ENCODE peak calls at places on chromosome 15, in five cellular contexts. T is choroid plexus epithelial cell; V is T-helper 2 cell; C is naive thymus-derived CD8-positive, alpha-beta T cell; L is G401. X is an unnamed sample.

GRCh38 chr15:77538793-77539487 is 93.8 kb downstream of the LINGO1 start:
- DNase-seq in L (no peak), V (no peak), C (no peak), T (no peak), X (no peak)

GRCh38 chr15:83747050-83747717 is 93.3 kb downstream of the ADAMTSL3 start:
- DNase-seq in L (peak; percentile 22), T (peak; percentile 82), C (no peak), V (no peak), X (no peak)

GRCh38 chr15:26729581-26729980 is 43.3 kb downstream of the GABRB3 start:
- DNase-seq in L (no peak), C (no peak), V (no peak), T (no peak), X (no peak)

GRCh38 chr15:90286678-90287077 is 21.2 kb downstream of the NGRN start:
- DNase-seq in V (no peak), T (peak; percentile 51), C (peak; percentile 50), L (no peak), X (no peak)

GRCh38 chr15:55649058-55649423 is 60.9 kb upstream of the PYGO1 start:
- DNase-seq in C (no peak), L (no peak), T (peak; percentile 70), V (no peak), X (peak; percentile 63)

GRCh38 chr15:77486542-77487478 is 66.1 kb downstream of the HMG20A start:
- DNase-seq in C (no peak), T (no peak), V (no peak), L (no peak), X (no peak)

GRCh38 chr15:89666147-89666857 is 11.0 kb upstream of the KIF7 start:
- DNase-seq in T (no peak), V (no peak), C (no peak), L (no peak), X (no peak)

GRCh38 chr15:79923068-79923514 is 26.3 kb upstream of the MTHFS start:
- DNase-seq in C (peak; percentile 66), L (peak; percentile 57), T (peak; percentile 56), V (peak; percentile 56), X (peak; percentile 25)

GRCh38 chr15:96273317-96274086 is 57.0 kb upstream of the NR2F2 start:
- DNase-seq in C (no peak), T (peak; percentile 99), L (no peak), V (no peak), X (peak; percentile 99)

GRCh38 chr15:62857411-62857853 is 185.1 kb upstream of the TPM1 start:
- DNase-seq in L (peak; percentile 19), V (no peak), C (no peak), T (no peak), X (no peak)

GRCh38 chr15:88337993-88338392 is 81.5 kb upstream of the NTRK3 start:
- DNase-seq in V (no peak), L (no peak), C (no peak), T (no peak), X (no peak)

GRCh38 chr15:58556028-58556361 is 124.2 kb downstream of the LIPC start:
- DNase-seq in L (no peak), V (no peak), T (no peak), C (no peak), X (no peak)

GRCh38 chr15:39145854-39146253 is 435.0 kb upstream of the THBS1 start:
- DNase-seq in C (no peak), T (peak; percentile 63), L (no peak), V (no peak), X (peak; percentile 41)

GRCh38 chr15:77025941-77026411 is 31.1 kb downstream of the PSTPIP1 start:
- DNase-seq in V (no peak), C (no peak), L (no peak), T (no peak), X (no peak)

GRCh38 chr15:71171195-71171594 is 55.9 kb downstream of the THSD4 start:
- DNase-seq in T (no peak), V (no peak), C (no peak), L (no peak), X (no peak)

GRCh38 chr15:95996494-95996893 is 334.0 kb upstream of the NR2F2 start:
- DNase-seq in T (no peak), C (no peak), V (no peak), L (no peak), X (no peak)

GRCh38 chr15:100897873-100898490 is 18.4 kb downstream of the ALDH1A3 start:
- DNase-seq in T (no peak), V (no peak), L (peak; percentile 57), C (no peak), X (no peak)

X was measured in HFFc6.